ENCODE peak calls at places on chromosomes 5 and 9, in nine cellular contexts. K is cardiac fibroblast; U is fibroblast of lung; O is pancreas; W is HFF-Myc; T is cardiac muscle cell; L is adrenal gland; C is AG04449; H is CD4-positive, alpha-beta memory T cell. Q is an unnamed sample.

GRCh38 chr5:6319116-6319515 is 59.2 kb downstream of the MED10 start:
- DNase-seq in K (no peak), U (no peak), O (no peak), W (no peak), T (no peak), L (no peak), C (no peak), H (no peak), Q (no peak)

GRCh38 chr5:108421713-108422112 is 39.8 kb upstream of the FBXL17 start:
- DNase-seq in K (no peak), U (peak), O (no peak), W (no peak), T (no peak), L (no peak), C (no peak), H (no peak), Q (no peak)

GRCh38 chr5:139955616-139956283 is 87.3 kb downstream of the NRG2 start:
- DNase-seq in K (no peak), U (no peak), O (no peak), W (no peak), T (no peak), L (no peak), C (no peak), H (no peak), Q (no peak)

GRCh38 chr9:87535817-87536539 is 38.3 kb downstream of the DAPK1 start:
- DNase-seq in K (peak), U (no peak), O (no peak), W (no peak), T (peak), L (no peak), C (no peak), H (no peak), Q (no peak)

GRCh38 chr9:134379774-134380431 is 53.6 kb downstream of the RXRA start:
- DNase-seq in K (no peak), U (peak), O (no peak), W (no peak), T (no peak), L (peak), C (no peak), H (no peak), Q (no peak)

GRCh38 chr9:77015291-77016048 is 4.0 kb upstream of the FOXB2 start:
- DNase-seq in K (no peak), U (no peak), O (no peak), W (no peak), T (no peak), L (no peak), C (no peak), H (no peak), Q (no peak)

GRCh38 chr9:108543251-108543768 is 312.5 kb downstream of the ACTL7B start:
- DNase-seq in K (no peak), U (peak), O (no peak), W (peak), T (no peak), L (no peak), C (no peak), H (no peak), Q (no peak)

GRCh38 chr5:96997265-96997859 is 61.5 kb downstream of the LNPEP start:
- DNase-seq in K (peak), U (peak), O (no peak), W (no peak), T (peak), L (peak), C (no peak), H (peak), Q (no peak)

GRCh38 chr9:34037626-34038025 is 11.1 kb downstream of the UBAP2 start:
- DNase-seq in K (no peak), U (no peak), O (no peak), W (no peak), T (no peak), L (no peak), C (no peak), H (no peak), Q (no peak)

GRCh38 chr5:176614805-176615478 is 5.0 kb upstream of the GPRIN1 start:
- DNase-seq in K (peak), U (peak), O (no peak), W (no peak), T (peak), L (peak), C (no peak), H (no peak), Q (no peak)

GRCh38 chr5:155728857-155729683 is 597.9 kb upstream of the SGCD start:
- DNase-seq in K (no peak), U (peak), O (no peak), W (no peak), T (no peak), L (no peak), C (peak), H (no peak), Q (no peak)

GRCh38 chr5:173477320-173478055 is 139.0 kb downstream of the BOD1 start:
- DNase-seq in K (peak), U (peak), O (no peak), W (no peak), T (peak), L (peak), C (peak), H (no peak), Q (no peak)
- H3K4me3 ChIP-seq in K (no peak), U (no peak), O (no peak), W (no peak), T (no peak), L (no peak), C (no peak), H (no peak), Q (no peak)

GRCh38 chr9:129142115-129142514 is 30.9 kb downstream of the PTPA start:
- DNase-seq in K (no peak), U (no peak), O (no peak), W (no peak), T (no peak), L (no peak), C (no peak), H (no peak), Q (no peak)
- H3K4me3 ChIP-seq in K (peak), U (no peak), O (peak), W (peak), T (peak), L (peak), C (peak), H (no peak), Q (no peak)

GRCh38 chr5:119028575-119028974 is 40.2 kb upstream of the DTWD2 start:
- DNase-seq in K (peak), U (peak), O (no peak), W (no peak), T (peak), L (no peak), C (no peak), H (no peak), Q (no peak)

GRCh38 chr5:119033135-119033534 is 37.8 kb upstream of the DMXL1 start:
- DNase-seq in K (no peak), U (no peak), O (no peak), W (no peak), T (no peak), L (no peak), C (no peak), H (no peak), Q (no peak)

GRCh38 chr5:119032653-119033052 is 38.2 kb upstream of the DMXL1 start:
- DNase-seq in K (no peak), U (no peak), O (no peak), W (no peak), T (no peak), L (no peak), C (no peak), H (no peak), Q (no peak)

GRCh38 chr5:119031905-119032304 is 39.0 kb upstream of the DMXL1 start:
- DNase-seq in K (no peak), U (peak), O (no peak), W (no peak), T (no peak), L (peak), C (no peak), H (no peak), Q (no peak)

GRCh38 chr5:119031047-119031886 is 39.6 kb upstream of the DMXL1 start:
- DNase-seq in K (no peak), U (no peak), O (no peak), W (no peak), T (no peak), L (no peak), C (no peak), H (no peak), Q (no peak)
- H3K4me3 ChIP-seq in K (no peak), U (no peak), O (no peak), W (no peak), T (no peak), L (no peak), C (no peak), H (no peak), Q (no peak)

DNA sequence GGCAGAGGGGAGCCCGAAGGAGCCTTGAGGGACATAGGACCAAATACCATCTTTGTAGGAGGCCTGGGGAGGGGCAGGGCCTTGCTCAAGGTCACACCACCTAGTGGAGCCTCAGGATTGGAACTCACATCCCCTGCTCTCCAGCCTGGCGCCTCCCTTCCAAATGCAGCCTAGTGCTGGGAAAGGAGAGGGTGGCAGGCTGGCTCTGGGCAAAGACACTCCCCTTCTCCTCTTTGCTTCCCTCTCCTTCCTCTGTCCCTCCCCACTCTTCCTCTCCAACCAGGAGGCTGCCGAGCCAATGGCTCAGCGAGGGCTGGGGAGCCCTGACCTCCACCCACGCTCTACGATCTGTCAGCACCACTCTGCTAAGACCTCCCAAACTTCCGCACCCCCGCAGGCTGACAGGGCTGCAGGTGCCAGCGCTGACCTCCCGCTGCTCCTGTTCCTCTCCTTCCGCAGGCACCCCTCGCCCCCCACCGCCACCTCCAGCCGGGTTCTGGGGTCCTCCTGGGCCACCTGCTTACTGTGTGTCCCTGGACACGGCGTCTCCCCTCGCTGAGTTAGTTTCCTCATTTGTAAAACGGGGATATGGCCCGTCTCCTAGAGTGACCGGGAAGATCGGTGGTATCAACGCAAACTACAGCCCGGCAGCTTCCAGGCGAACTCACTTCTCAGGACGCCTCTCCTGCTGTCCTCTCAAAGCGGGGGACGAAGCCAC is 52.9 kb downstream of the C9orf50 start:
- DNase-seq in K (peak), U (peak), O (peak), W (no peak), T (peak), L (peak), C (no peak), H (no peak), Q (no peak)
- H3K4me3 ChIP-seq in K (peak), U (peak), O (peak), W (peak), T (peak), L (peak), C (peak), H (no peak), Q (peak)

GRCh38 chr5:154129868-154130267 is 60.7 kb upstream of the GALNT10 start:
- DNase-seq in K (no peak), U (no peak), O (no peak), W (no peak), T (no peak), L (no peak), C (no peak), H (no peak), Q (no peak)

GRCh38 chr5:154131817-154132216 is 58.7 kb upstream of the GALNT10 start:
- DNase-seq in K (no peak), U (no peak), O (no peak), W (no peak), T (no peak), L (no peak), C (no peak), H (no peak), Q (no peak)

GRCh38 chr5:154133591-154133990 is 56.9 kb upstream of the GALNT10 start:
- DNase-seq in K (no peak), U (no peak), O (no peak), W (no peak), T (no peak), L (no peak), C (no peak), H (no peak), Q (no peak)

GRCh38 chr5:154132718-154133307 is 57.7 kb upstream of the GALNT10 start:
- DNase-seq in K (no peak), U (no peak), O (no peak), W (no peak), T (no peak), L (no peak), C (no peak), H (no peak), Q (no peak)

DNA sequence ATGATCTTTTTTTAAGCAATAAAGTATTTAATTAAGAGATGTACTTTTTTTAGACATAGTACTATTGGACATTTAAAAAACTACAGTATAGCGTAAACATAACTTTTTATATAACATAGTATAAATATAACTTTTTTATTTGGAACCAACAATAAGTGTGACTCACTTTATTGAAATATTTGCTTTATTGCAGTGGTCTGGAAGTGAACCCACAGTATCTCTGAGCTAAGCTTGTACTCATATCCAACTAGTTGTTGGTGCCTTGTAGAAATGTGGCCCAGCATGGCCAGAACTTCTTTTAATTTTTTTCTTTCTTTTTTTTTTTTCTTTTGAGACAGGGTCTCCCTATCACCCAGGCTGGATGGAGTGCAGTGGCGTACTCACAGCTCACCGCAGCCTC is 61.5 kb upstream of the GALNT10 start:
- DNase-seq in K (no peak), U (no peak), O (no peak), W (no peak), T (no peak), L (no peak), C (no peak), H (no peak), Q (no peak)
- H3K4me3 ChIP-seq in K (no peak), U (no peak), O (no peak), W (no peak), T (no peak), L (no peak), C (no peak), H (no peak), Q (no peak)

GRCh38 chr5:179079165-179079987 is 19.2 kb downstream of the ZNF354C start:
- DNase-seq in K (no peak), U (no peak), O (no peak), W (no peak), T (no peak), L (no peak), C (no peak), H (no peak), Q (no peak)
- H3K4me3 ChIP-seq in K (no peak), U (no peak), O (no peak), W (no peak), T (no peak), L (peak), C (no peak), H (no peak), Q (no peak)

Q was measured in colonic mucosa.